ENCODE peak calls at places on chromosomes 5 and 9, in five cellular contexts. One of them, this sample, is unnamed.

GRCh38 chr5:26940981-26941380 is 97.4 kb downstream of the CDH9 start:
- DNase-seq in H7: no peak
- DNase-seq in dorsolateral prefrontal cortex: no peak
- DNase-seq in neural crest cell: no peak
- DNase-seq in GM23248: no peak
- DNase-seq in this sample: no peak

GRCh38 chr9:89365532-89365912 is 47.2 kb downstream of the SECISBP2 start:
- DNase-seq in H7: no peak
- DNase-seq in dorsolateral prefrontal cortex: no peak
- DNase-seq in neural crest cell: no peak
- DNase-seq in GM23248: no peak
- DNase-seq in this sample: no peak

GRCh38 chr9:96565684-96566360 is 53.8 kb downstream of the CDC14B start:
- DNase-seq in H7: peak
- DNase-seq in dorsolateral prefrontal cortex: no peak
- DNase-seq in neural crest cell: no peak
- DNase-seq in GM23248: peak
- DNase-seq in this sample: no peak

GRCh38 chr9:80922544-80922943 is 766.8 kb downstream of the TLE1 start:
- DNase-seq in H7: no peak
- DNase-seq in dorsolateral prefrontal cortex: no peak
- DNase-seq in neural crest cell: no peak
- DNase-seq in GM23248: no peak
- DNase-seq in this sample: no peak

GRCh38 chr9:16364347-16364746 is 506.1 kb downstream of the BNC2 start:
- DNase-seq in H7: no peak
- DNase-seq in dorsolateral prefrontal cortex: no peak
- DNase-seq in neural crest cell: no peak
- DNase-seq in GM23248: no peak
- DNase-seq in this sample: no peak

GRCh38 chr5:13860176-13860575 is 84.3 kb downstream of the DNAH5 start:
- DNase-seq in H7: no peak
- DNase-seq in dorsolateral prefrontal cortex: no peak
- DNase-seq in neural crest cell: no peak
- DNase-seq in GM23248: no peak
- DNase-seq in this sample: no peak

GRCh38 chr9:76701441-76702031 is 62.7 kb upstream of the PCA3 start:
- DNase-seq in H7: no peak
- DNase-seq in dorsolateral prefrontal cortex: no peak
- DNase-seq in neural crest cell: no peak
- DNase-seq in GM23248: peak
- DNase-seq in this sample: no peak

GRCh38 chr5:115778417-115778816 is 38.0 kb downstream of the CDO1 start:
- DNase-seq in H7: no peak
- DNase-seq in dorsolateral prefrontal cortex: no peak
- DNase-seq in neural crest cell: no peak
- DNase-seq in GM23248: no peak
- DNase-seq in this sample: no peak

GRCh38 chr5:106699198-106699597 is 971.5 kb downstream of the EFNA5 start:
- DNase-seq in H7: peak
- DNase-seq in dorsolateral prefrontal cortex: no peak
- DNase-seq in neural crest cell: no peak
- DNase-seq in GM23248: no peak
- DNase-seq in this sample: peak